ENCODE peak calls at places on chromosomes 11 and 22, in nine cellular contexts. L is kidney glomerular epithelial cell, W is HTR-8/SVneo, P is Caki2, D is posterior cingulate gyrus, T is H9, F is endothelial cell, Y is AG10803, O is psoas muscle. M is an unnamed sample.

GRCh38 chr11:69540118-69541000 is 58.9 kb downstream of the LINC01488 start:
- DNase-seq in L (no peak), W (no peak), P (no peak), D (no peak), T (peak), F (no peak), Y (no peak), O (peak), M (no peak)

GRCh38 chr11:122754553-122755322 is 83.6 kb upstream of the CRTAM start:
- DNase-seq in L (no peak), W (no peak), P (no peak), D (no peak), T (peak), F (peak), Y (no peak), O (no peak), M (no peak)

GRCh38 chr11:44885065-44885777 is 65.5 kb downstream of the TP53I11 start:
- DNase-seq in L (no peak), W (no peak), P (no peak), D (no peak), T (no peak), F (no peak), Y (no peak), O (no peak), M (no peak)

GRCh38 chr11:134863294-134863693 is 451.3 kb upstream of the B3GAT1 start:
- DNase-seq in L (no peak), W (no peak), P (no peak), D (no peak), T (no peak), F (no peak), Y (no peak), O (no peak), M (no peak)

GRCh38 chr11:28123151-28123571 is 15.0 kb downstream of the METTL15 start:
- DNase-seq in L (no peak), W (no peak), P (no peak), D (no peak), T (no peak), F (no peak), Y (peak), O (no peak), M (no peak)

GRCh38 chr11:61860054-61860903 is 31.1 kb downstream of the FADS3 start:
- DNase-seq in L (no peak), W (no peak), P (peak), D (no peak), T (no peak), F (no peak), Y (no peak), O (no peak), M (no peak)

GRCh38 chr22:23159287-23159622 is 14.0 kb downstream of the RAB36 start:
- DNase-seq in L (no peak), W (no peak), P (no peak), D (no peak), T (no peak), F (no peak), Y (no peak), O (no peak), M (no peak)

GRCh38 chr11:94845622-94846021 is 77.5 kb downstream of the AMOTL1 start:
- DNase-seq in L (no peak), W (no peak), P (no peak), D (no peak), T (no peak), F (no peak), Y (no peak), O (no peak), M (peak)

GRCh38 chr11:119617343-119617713 is 111.7 kb downstream of the NECTIN1 start:
- DNase-seq in L (no peak), W (no peak), P (no peak), D (no peak), T (no peak), F (no peak), Y (peak), O (no peak), M (no peak)

GRCh38 chr22:16601437-16602223 is 9.0 kb upstream of the CCT8L2 start:
- DNase-seq in L (no peak), W (no peak), P (no peak), D (no peak), T (no peak), F (no peak), Y (no peak), O (peak), M (no peak)

GRCh38 chr11:45881708-45882368 is 3.6 kb upstream of the MAPK8IP1 start:
- DNase-seq in L (peak), W (no peak), P (no peak), D (no peak), T (no peak), F (no peak), Y (no peak), O (no peak), M (no peak)

GRCh38 chr11:68892576-68892975 is 11.1 kb downstream of the MRPL21 start:
- DNase-seq in L (no peak), W (no peak), P (no peak), D (no peak), T (no peak), F (no peak), Y (no peak), O (no peak), M (no peak)

GRCh38 chr22:24867327-24868022 is 61.5 kb downstream of the SGSM1 start:
- DNase-seq in L (no peak), W (no peak), P (no peak), D (no peak), T (no peak), F (no peak), Y (no peak), O (no peak), M (no peak)

GRCh38 chr22:46046299-46046685 is 69.3 kb upstream of the WNT7B start:
- DNase-seq in L (no peak), W (no peak), P (no peak), D (no peak), T (no peak), F (no peak), Y (no peak), O (no peak), M (no peak)

GRCh38 chr11:76207642-76208378 is 1.5 kb upstream of the WNT11 start:
- DNase-seq in L (peak), W (peak), P (peak), D (peak), T (peak), F (peak), Y (peak), O (peak), M (peak)

GRCh38 chr11:61111786-61112517 is 9.7 kb downstream of the CD5 start:
- DNase-seq in L (no peak), W (no peak), P (no peak), D (no peak), T (no peak), F (no peak), Y (no peak), O (no peak), M (no peak)

GRCh38 chr11:2655834-2656622 is 43.8 kb downstream of the KCNQ1OT1 start:
- DNase-seq in L (peak), W (peak), P (peak), D (no peak), T (no peak), F (no peak), Y (peak), O (no peak), M (peak)

GRCh38 chr11:7485136-7485853 is at the start of gene OLFML1:
- DNase-seq in L (no peak), W (no peak), P (no peak), D (no peak), T (no peak), F (no peak), Y (peak), O (peak), M (no peak)

GRCh38 chr11:71465054-71465453 is 12.1 kb downstream of the NADSYN1 start:
- DNase-seq in L (no peak), W (no peak), P (no peak), D (no peak), T (no peak), F (no peak), Y (no peak), O (no peak), M (no peak)

GRCh38 chr22:34410111-34410510 is 489.8 kb upstream of the LARGE1 start:
- DNase-seq in L (no peak), W (no peak), P (no peak), D (no peak), T (no peak), F (no peak), Y (no peak), O (no peak), M (no peak)

GRCh38 chr11:62879554-62879953 is 1.1 kb upstream of the SLC3A2 start:
- DNase-seq in L (no peak), W (no peak), P (no peak), D (no peak), T (peak), F (no peak), Y (no peak), O (peak), M (no peak)

GRCh38 chr11:71420455-71421241 is 27.5 kb downstream of the DHCR7 start:
- DNase-seq in L (no peak), W (peak), P (peak), D (peak), T (peak), F (peak), Y (peak), O (no peak), M (peak)

GRCh38 chr11:82823635-82824614 is 76.3 kb downstream of the PRCP start:
- DNase-seq in L (no peak), W (no peak), P (no peak), D (no peak), T (no peak), F (no peak), Y (no peak), O (no peak), M (no peak)

GRCh38 chr11:65547446-65548125 is 10.6 kb downstream of the LTBP3 start:
- DNase-seq in L (no peak), W (no peak), P (no peak), D (no peak), T (no peak), F (no peak), Y (no peak), O (no peak), M (no peak)

GRCh38 chr11:14042686-14043440 is 80.3 kb downstream of the SPON1 start:
- DNase-seq in L (no peak), W (no peak), P (no peak), D (no peak), T (no peak), F (no peak), Y (no peak), O (no peak), M (no peak)

GRCh38 chr22:41036924-41037323 is 55.5 kb upstream of the EP300 start:
- DNase-seq in L (no peak), W (no peak), P (no peak), D (no peak), T (no peak), F (no peak), Y (no peak), O (no peak), M (no peak)

GRCh38 chr22:36156515-36157419 is 3.8 kb downstream of the APOL3 start:
- DNase-seq in L (peak), W (peak), P (peak), D (peak), T (peak), F (peak), Y (peak), O (peak), M (no peak)

GRCh38 chr11:29844701-29845379 is 172.0 kb downstream of the KCNA4 start:
- DNase-seq in L (no peak), W (no peak), P (no peak), D (no peak), T (no peak), F (no peak), Y (no peak), O (no peak), M (no peak)

GRCh38 chr11:16297332-16297731 is 59.0 kb downstream of the SOX6 start:
- DNase-seq in L (no peak), W (no peak), P (no peak), D (no peak), T (no peak), F (no peak), Y (no peak), O (no peak), M (no peak)

GRCh38 chr11:78351193-78351592 is 66.4 kb downstream of the GAB2 start:
- DNase-seq in L (no peak), W (no peak), P (no peak), D (no peak), T (no peak), F (no peak), Y (no peak), O (no peak), M (no peak)

GRCh38 chr11:117693344-117693743 is 103.7 kb downstream of the DSCAML1 start:
- DNase-seq in L (no peak), W (no peak), P (no peak), D (no peak), T (no peak), F (no peak), Y (no peak), O (no peak), M (no peak)

GRCh38 chr11:62644220-62644619 is 2.2 kb downstream of the GANAB start:
- DNase-seq in L (no peak), W (no peak), P (no peak), D (no peak), T (no peak), F (no peak), Y (no peak), O (no peak), M (no peak)

GRCh38 chr22:19472233-19472632 is 6.8 kb downstream of the UFD1 start:
- DNase-seq in L (no peak), W (no peak), P (no peak), D (no peak), T (no peak), F (no peak), Y (no peak), O (no peak), M (no peak)

GRCh38 chr22:44664149-44664548 is 37.9 kb upstream of the PRR5 start:
- DNase-seq in L (no peak), W (no peak), P (no peak), D (peak), T (no peak), F (no peak), Y (peak), O (peak), M (no peak)

GRCh38 chr22:45638834-45639746 is 32.5 kb upstream of the ATXN10 start:
- DNase-seq in L (no peak), W (peak), P (peak), D (no peak), T (no peak), F (no peak), Y (peak), O (peak), M (peak)